ENCODE peak calls at places on chromosomes 6 and 20, in ten cellular contexts. M is RWPE1; A is CD8-positive, alpha-beta T cell; Y is breast epithelium; H is uterus; U is tibial nerve; S is IMR-90; N is RWPE2; C is AG04449; K is heart left ventricle. L is an unnamed sample.

GRCh38 chr6:111725446-111726112 is 119.9 kb upstream of the TRAF3IP2 start:
- DNase-seq in M (no peak), A (no peak), Y (no peak), H (no peak), U (no peak), S (peak), N (no peak), C (no peak), K (no peak), L (no peak)

GRCh38 chr6:132760256-132760655 is 2.6 kb upstream of the VNN2 start:
- DNase-seq in M (no peak), A (no peak), Y (no peak), H (no peak), U (no peak), S (no peak), N (no peak), C (no peak), K (no peak), L (no peak)

GRCh38 chr20:19661717-19662637 is 96.1 kb upstream of the RIN2 start:
- DNase-seq in M (peak), A (peak), Y (peak), H (peak), U (peak), S (peak), N (no peak), C (peak), K (peak), L (peak)

GRCh38 chr6:119575721-119576120 is 226.2 kb upstream of the MAN1A1 start:
- DNase-seq in M (no peak), A (no peak), Y (no peak), H (no peak), U (no peak), S (peak), N (no peak), C (peak), K (no peak), L (peak)

GRCh38 chr6:167452338-167453081 is 127.6 kb downstream of the TTLL2 start:
- DNase-seq in M (no peak), A (no peak), Y (no peak), H (no peak), U (no peak), S (no peak), N (no peak), C (no peak), K (no peak), L (no peak)

GRCh38 chr6:306641-307061 is 14.4 kb downstream of the DUSP22 start:
- DNase-seq in M (no peak), A (no peak), Y (no peak), H (no peak), U (no peak), S (no peak), N (no peak), C (no peak), K (no peak), L (no peak)

GRCh38 chr6:5471637-5472430 is 210.5 kb downstream of the FARS2 start:
- DNase-seq in M (no peak), A (no peak), Y (no peak), H (no peak), U (no peak), S (no peak), N (no peak), C (no peak), K (no peak), L (no peak)

GRCh38 chr20:52941803-52942202 is 30.4 kb upstream of the TSHZ2 start:
- DNase-seq in M (no peak), A (no peak), Y (no peak), H (no peak), U (no peak), S (no peak), N (no peak), C (no peak), K (no peak), L (no peak)

GRCh38 chr6:134436950-134437349 is 119.0 kb upstream of the SGK1 start:
- DNase-seq in M (no peak), A (no peak), Y (no peak), H (no peak), U (no peak), S (peak), N (no peak), C (no peak), K (no peak), L (peak)

GRCh38 chr6:49979584-49979983 is 10.2 kb upstream of the DEFB113 start:
- DNase-seq in M (no peak), A (no peak), Y (no peak), H (no peak), U (no peak), S (no peak), N (no peak), C (no peak), K (no peak), L (no peak)

GRCh38 chr20:39103732-39104131 is 141.6 kb downstream of the DHX35 start:
- DNase-seq in M (no peak), A (no peak), Y (no peak), H (no peak), U (no peak), S (no peak), N (no peak), C (no peak), K (no peak), L (no peak)

GRCh38 chr6:134503542-134504281 is 185.8 kb upstream of the SGK1 start:
- DNase-seq in M (no peak), A (no peak), Y (peak), H (no peak), U (no peak), S (no peak), N (no peak), C (no peak), K (no peak), L (no peak)

GRCh38 chr20:34112600-34113061 is 588 bp upstream of the EIF2S2 start:
- DNase-seq in M (peak), A (no peak), Y (peak), H (peak), U (no peak), S (peak), N (no peak), C (no peak), K (peak), L (peak)

GRCh38 chr6:36937896-36938295 is 16.6 kb upstream of the PI16 start:
- DNase-seq in M (no peak), A (no peak), Y (no peak), H (no peak), U (no peak), S (no peak), N (no peak), C (no peak), K (no peak), L (no peak)

GRCh38 chr6:76742919-76743318 is 670.5 kb upstream of the IMPG1 start:
- DNase-seq in M (peak), A (no peak), Y (no peak), H (no peak), U (no peak), S (no peak), N (no peak), C (no peak), K (no peak), L (peak)

GRCh38 chr6:23228439-23229024 is 659.2 kb downstream of the HDGFL1 start:
- DNase-seq in M (no peak), A (no peak), Y (no peak), H (no peak), U (no peak), S (peak), N (no peak), C (no peak), K (no peak), L (no peak)

GRCh38 chr6:147674093-147674492 is 165.6 kb downstream of the SAMD5 start:
- DNase-seq in M (no peak), A (no peak), Y (no peak), H (no peak), U (no peak), S (no peak), N (no peak), C (no peak), K (no peak), L (no peak)

GRCh38 chr20:34891166-34892062 is 15.0 kb downstream of the ACSS2 start:
- DNase-seq in M (peak), A (no peak), Y (no peak), H (no peak), U (no peak), S (peak), N (no peak), C (peak), K (no peak), L (peak)

GRCh38 chr6:41247288-41247865 is 19.2 kb downstream of the TREML4 start:
- DNase-seq in M (no peak), A (no peak), Y (no peak), H (no peak), U (no peak), S (no peak), N (no peak), C (no peak), K (no peak), L (no peak)

GRCh38 chr6:12813321-12813720 is 96.8 kb downstream of the PHACTR1 start:
- DNase-seq in M (no peak), A (no peak), Y (no peak), H (no peak), U (no peak), S (no peak), N (no peak), C (no peak), K (no peak), L (no peak)

GRCh38 chr20:19618711-19619110 is 139.3 kb upstream of the RIN2 start:
- DNase-seq in M (no peak), A (no peak), Y (no peak), H (no peak), U (no peak), S (no peak), N (no peak), C (no peak), K (no peak), L (no peak)

GRCh38 chr6:1348675-1349074 is 36.8 kb downstream of the FOXQ1 start:
- DNase-seq in M (no peak), A (no peak), Y (no peak), H (no peak), U (no peak), S (peak), N (no peak), C (no peak), K (peak), L (no peak)

GRCh38 chr6:84798257-84798656 is 33.9 kb upstream of the TBX18 start:
- DNase-seq in M (no peak), A (no peak), Y (no peak), H (no peak), U (no peak), S (no peak), N (no peak), C (no peak), K (no peak), L (no peak)

GRCh38 chr20:53003420-53003819 is 31.3 kb downstream of the TSHZ2 start:
- DNase-seq in M (no peak), A (no peak), Y (no peak), H (no peak), U (no peak), S (no peak), N (no peak), C (no peak), K (no peak), L (peak)

GRCh38 chr6:127868338-127868737 is 32.5 kb downstream of the THEMIS start:
- DNase-seq in M (no peak), A (no peak), Y (no peak), H (no peak), U (no peak), S (no peak), N (no peak), C (no peak), K (no peak), L (no peak)

GRCh38 chr20:49961413-49961812 is 21.4 kb upstream of the SNAI1 start:
- DNase-seq in M (no peak), A (no peak), Y (no peak), H (no peak), U (no peak), S (peak), N (no peak), C (no peak), K (no peak), L (no peak)

GRCh38 chr20:49965781-49966304 is 16.9 kb upstream of the SNAI1 start:
- DNase-seq in M (no peak), A (no peak), Y (no peak), H (no peak), U (no peak), S (no peak), N (no peak), C (no peak), K (no peak), L (peak)

GRCh38 chr20:49969946-49970345 is 12.8 kb upstream of the SNAI1 start:
- DNase-seq in M (peak), A (no peak), Y (no peak), H (no peak), U (no peak), S (no peak), N (peak), C (no peak), K (no peak), L (no peak)

GRCh38 chr20:49969234-49969633 is 13.5 kb upstream of the SNAI1 start:
- DNase-seq in M (no peak), A (no peak), Y (no peak), H (no peak), U (no peak), S (no peak), N (no peak), C (no peak), K (no peak), L (no peak)

DNA sequence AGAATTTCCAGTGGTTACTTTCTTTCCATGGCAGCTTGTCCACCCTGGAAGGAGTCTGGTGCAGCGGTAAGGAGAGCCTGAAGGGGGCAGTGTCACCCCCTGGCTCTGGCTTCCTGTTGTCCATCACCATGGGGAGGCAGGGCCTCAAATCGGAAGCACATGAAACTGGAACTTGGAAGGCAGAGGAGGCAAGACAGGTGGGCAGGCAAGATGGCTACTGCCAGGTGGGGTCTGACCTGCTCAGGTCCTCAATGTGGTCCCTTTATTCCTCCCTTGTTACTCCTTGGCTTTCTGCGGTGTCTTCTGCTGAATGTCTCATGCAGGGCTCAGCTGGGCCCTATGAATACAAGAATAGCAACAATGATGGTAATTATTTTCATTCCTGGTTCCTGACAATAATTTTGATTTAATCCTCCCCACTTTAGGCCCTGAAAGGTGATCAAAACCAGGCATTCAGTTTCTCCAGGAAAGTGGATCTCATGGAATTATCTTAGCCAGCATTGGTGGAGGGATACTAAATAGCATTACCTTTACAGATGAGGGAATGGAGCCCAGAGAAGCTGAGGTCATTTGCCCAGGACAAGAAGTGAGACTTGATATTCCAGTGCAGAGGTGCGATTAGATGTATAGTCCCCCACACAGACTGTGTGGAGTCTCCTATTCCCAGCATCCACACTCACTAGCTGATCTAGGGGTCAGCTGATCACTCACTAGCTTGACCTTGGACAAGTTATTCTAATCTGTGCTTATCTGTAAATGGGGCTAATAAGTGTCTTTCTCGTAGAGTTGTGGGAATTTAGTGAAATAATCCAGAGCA is 17.6 kb upstream of the SNAI1 start:
- DNase-seq in M (peak), A (no peak), Y (no peak), H (no peak), U (no peak), S (no peak), N (no peak), C (no peak), K (no peak), L (peak)
- TF ChIP-seq CTCF in M (peak), A (peak), Y (no peak), H (no peak), U (no peak), S (peak), N (peak), C (peak), K (peak), L (peak)

GRCh38 chr20:15863735-15864134 is 709.5 kb downstream of the KIF16B start:
- DNase-seq in M (no peak), A (no peak), Y (no peak), H (no peak), U (no peak), S (no peak), N (no peak), C (no peak), K (no peak), L (no peak)

GRCh38 chr20:15867017-15867416 is 706.2 kb downstream of the KIF16B start:
- DNase-seq in M (no peak), A (no peak), Y (no peak), H (no peak), U (no peak), S (no peak), N (no peak), C (no peak), K (no peak), L (no peak)

GRCh38 chr20:15862178-15862577 is 711.1 kb downstream of the KIF16B start:
- DNase-seq in M (no peak), A (no peak), Y (no peak), H (no peak), U (no peak), S (no peak), N (no peak), C (no peak), K (no peak), L (no peak)

GRCh38 chr20:15865553-15865952 is 707.7 kb downstream of the KIF16B start:
- DNase-seq in M (no peak), A (no peak), Y (no peak), H (no peak), U (no peak), S (no peak), N (no peak), C (no peak), K (no peak), L (no peak)

DNA sequence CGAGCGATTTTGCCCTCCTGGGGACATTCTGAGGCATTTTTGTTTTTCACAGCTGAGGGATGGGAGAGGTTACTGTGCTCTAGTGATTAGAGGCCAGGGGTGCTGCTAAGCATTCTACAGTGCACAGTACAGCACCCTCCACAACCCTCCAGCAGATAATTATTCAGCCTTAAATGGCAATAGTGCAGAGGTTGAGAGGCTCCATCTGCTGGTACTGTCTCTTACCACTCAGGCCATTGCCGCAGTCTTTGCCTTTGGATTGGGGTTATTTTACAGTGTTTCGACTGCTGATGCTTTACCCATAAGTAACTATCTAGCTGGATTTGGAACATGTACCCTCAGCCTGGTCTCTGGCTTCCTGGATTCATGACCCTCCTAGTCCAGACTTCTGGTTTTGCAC is 705.3 kb downstream of the KIF16B start:
- DNase-seq in M (no peak), A (no peak), Y (no peak), H (no peak), U (no peak), S (no peak), N (no peak), C (no peak), K (no peak), L (no peak)
- TF ChIP-seq CTCF in M (no peak), A (no peak), Y (no peak), H (no peak), U (no peak), S (no peak), N (peak), C (peak), K (no peak), L (no peak)

GRCh38 chr20:2911200-2911599 is 37.9 kb downstream of the PTPRA start:
- DNase-seq in M (no peak), A (no peak), Y (no peak), H (no peak), U (no peak), S (peak), N (no peak), C (no peak), K (no peak), L (no peak)

GRCh38 chr20:2909953-2910352 is 36.7 kb downstream of the PTPRA start:
- DNase-seq in M (no peak), A (no peak), Y (no peak), H (no peak), U (no peak), S (no peak), N (no peak), C (no peak), K (no peak), L (no peak)

GRCh38 chr20:2917266-2917665 is 44.0 kb downstream of the PTPRA start:
- DNase-seq in M (no peak), A (no peak), Y (no peak), H (no peak), U (no peak), S (no peak), N (no peak), C (no peak), K (no peak), L (no peak)

GRCh38 chr20:2918096-2919049 is 45.1 kb downstream of the PTPRA start:
- DNase-seq in M (no peak), A (no peak), Y (no peak), H (no peak), U (no peak), S (no peak), N (no peak), C (no peak), K (no peak), L (no peak)

DNA sequence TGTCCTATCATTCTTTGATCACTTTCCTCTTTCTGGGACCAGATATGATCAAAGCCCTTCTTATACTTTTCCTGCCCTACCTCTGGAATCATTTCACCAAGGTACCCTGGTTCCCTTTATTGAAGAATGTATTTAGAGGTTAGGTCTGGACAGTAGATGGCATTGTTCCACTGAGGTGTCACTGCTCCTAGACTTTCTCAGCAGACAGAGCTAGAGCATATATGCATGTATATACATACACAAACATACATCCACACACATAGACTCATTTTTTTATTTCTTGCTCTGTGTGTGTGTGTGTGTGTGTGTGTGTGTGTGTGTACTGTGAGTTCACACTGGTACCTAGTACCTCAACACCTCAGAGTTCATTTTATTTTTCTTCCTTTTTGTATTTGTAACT is 40.9 kb downstream of the PTPRA start:
- DNase-seq in M (no peak), A (no peak), Y (no peak), H (no peak), U (no peak), S (no peak), N (no peak), C (no peak), K (no peak), L (peak)
- TF ChIP-seq CTCF in M (peak), A (no peak), Y (no peak), H (no peak), U (no peak), S (peak), N (peak), C (no peak), K (no peak), L (peak)

GRCh38 chr6:3372184-3372846 is 84.5 kb downstream of the SLC22A23 start:
- DNase-seq in M (no peak), A (no peak), Y (no peak), H (no peak), U (no peak), S (no peak), N (no peak), C (no peak), K (no peak), L (no peak)
- TF ChIP-seq CTCF in M (no peak), A (no peak), Y (no peak), H (no peak), U (no peak), S (no peak), N (no peak), C (no peak), K (no peak), L (no peak)

L was measured in fibroblast of villous mesenchyme.